ENCODE peak calls at places on chromosomes 6 and 20, in eight cellular contexts. R is right lobe of liver, E is body of pancreas, K is A549, F is testis, X is Peyer's patch, I is lower leg skin, Q is adrenal gland. M is an unnamed sample.

GRCh38 chr6:56772737-56773184 is 130.1 kb upstream of the DST start:
- DNase-seq in R (no peak), E (no peak), K (peak; percentile 51), F (no peak), X (no peak), I (no peak), Q (no peak), M (no peak)

GRCh38 chr20:25017257-25017803 is 24.8 kb upstream of the APMAP start:
- DNase-seq in R (peak; percentile 46), E (peak; percentile 96), K (no peak), F (no peak), X (no peak), I (peak; percentile 87), Q (no peak), M (peak; percentile 98)

GRCh38 chr6:108165714-108166663 is at the start of gene NR2E1:
- DNase-seq in R (no peak), E (no peak), K (peak; percentile 3), F (no peak), X (no peak), I (no peak), Q (no peak), M (no peak)

GRCh38 chr6:45724511-45724910 is 291.1 kb downstream of the CLIC5 start:
- DNase-seq in R (no peak), E (no peak), K (no peak), F (peak; percentile 76), X (no peak), I (no peak), Q (peak; percentile 63), M (no peak)

GRCh38 chr6:146902846-146903245 is 301.4 kb upstream of the STXBP5 start:
- DNase-seq in R (no peak), E (no peak), K (no peak), F (no peak), X (no peak), I (no peak), Q (no peak), M (no peak)

GRCh38 chr20:7984192-7984591 is 35.4 kb downstream of the TMX4 start:
- DNase-seq in R (no peak), E (no peak), K (no peak), F (no peak), X (no peak), I (no peak), Q (no peak), M (no peak)

GRCh38 chr20:7734216-7734615 is 206.0 kb downstream of the HAO1 start:
- DNase-seq in R (no peak), E (no peak), K (no peak), F (no peak), X (no peak), I (no peak), Q (no peak), M (no peak)

GRCh38 chr6:133923938-133924593 is 29.0 kb upstream of the TBPL1 start:
- DNase-seq in R (peak; percentile 21), E (peak; percentile 76), K (peak; percentile 78), F (peak; percentile 84), X (peak; percentile 49), I (peak; percentile 69), Q (peak; percentile 75), M (peak; percentile 74)

GRCh38 chr6:35048631-35049083 is 92.5 kb downstream of the TCP11 start:
- DNase-seq in R (peak; percentile 52), E (no peak), K (no peak), F (peak; percentile 61), X (no peak), I (peak; percentile 57), Q (peak; percentile 58), M (no peak)

GRCh38 chr20:24691901-24692351 is 222.5 kb downstream of the SYNDIG1 start:
- DNase-seq in R (no peak), E (no peak), K (no peak), F (peak; percentile 6), X (peak; percentile 5), I (no peak), Q (no peak), M (peak; percentile 17)

GRCh38 chr20:62618622-62619529 is 23.4 kb upstream of the SLCO4A1 start:
- DNase-seq in R (no peak), E (no peak), K (no peak), F (no peak), X (peak; percentile 80), I (no peak), Q (no peak), M (no peak)

GRCh38 chr6:36326351-36326995 is 10.2 kb downstream of the BNIP5 start:
- DNase-seq in R (no peak), E (no peak), K (no peak), F (peak; percentile 67), X (no peak), I (no peak), Q (no peak), M (no peak)

GRCh38 chr6:19354181-19354580 is 483.0 kb upstream of the ID4 start:
- DNase-seq in R (no peak), E (no peak), K (no peak), F (no peak), X (no peak), I (no peak), Q (no peak), M (no peak)

DNA sequence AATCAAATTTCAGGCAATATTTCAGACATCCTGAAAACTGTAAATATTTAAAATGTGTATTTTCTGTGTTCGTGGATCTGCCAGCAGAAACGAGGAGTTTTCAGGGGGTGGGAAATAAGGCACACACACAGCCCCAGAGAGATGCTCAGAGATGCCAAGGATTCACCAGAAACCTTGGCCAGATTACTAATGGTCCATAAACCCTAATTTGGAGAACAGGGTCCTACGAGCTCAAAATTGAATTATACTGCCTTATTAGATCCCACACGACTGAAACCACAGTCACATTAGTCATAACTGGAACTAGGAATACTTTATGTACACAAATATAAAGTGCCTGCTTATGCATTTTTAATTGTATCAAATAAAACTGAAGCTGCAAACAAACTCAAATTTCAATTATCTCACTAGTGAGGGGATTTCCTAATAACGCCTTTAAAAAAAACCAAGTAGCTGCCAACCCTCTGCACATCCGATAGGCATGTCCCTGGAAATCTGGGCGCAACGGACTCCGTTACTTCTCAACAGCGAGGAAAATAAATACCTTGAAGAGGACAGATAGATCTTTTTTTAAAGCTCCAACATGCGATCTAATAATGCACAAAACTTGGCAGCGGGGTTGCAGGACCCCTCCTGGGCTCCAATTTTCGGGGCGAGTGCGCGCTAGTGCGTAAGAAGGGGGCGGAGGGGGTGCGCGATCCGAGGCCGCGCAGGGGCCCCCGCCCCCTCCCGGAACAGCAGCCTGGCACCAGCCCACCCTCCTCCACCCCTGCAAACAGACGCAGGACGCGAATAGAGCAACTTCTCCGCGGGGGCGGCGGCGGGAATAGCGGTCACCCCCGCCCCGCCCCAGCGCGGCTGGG is 887 bp downstream of the CHD6 start:
- DNase-seq in R (peak; percentile 53), E (peak; percentile 34), K (peak; percentile 28), F (peak; percentile 64), X (peak; percentile 51), I (no peak), Q (peak; percentile 44), M (no peak)
- TF ChIP-seq POLR2A in R (no peak), E (no peak), K (no peak), F (no peak), X (no peak), I (no peak), Q (no peak), M (no peak)

DNA sequence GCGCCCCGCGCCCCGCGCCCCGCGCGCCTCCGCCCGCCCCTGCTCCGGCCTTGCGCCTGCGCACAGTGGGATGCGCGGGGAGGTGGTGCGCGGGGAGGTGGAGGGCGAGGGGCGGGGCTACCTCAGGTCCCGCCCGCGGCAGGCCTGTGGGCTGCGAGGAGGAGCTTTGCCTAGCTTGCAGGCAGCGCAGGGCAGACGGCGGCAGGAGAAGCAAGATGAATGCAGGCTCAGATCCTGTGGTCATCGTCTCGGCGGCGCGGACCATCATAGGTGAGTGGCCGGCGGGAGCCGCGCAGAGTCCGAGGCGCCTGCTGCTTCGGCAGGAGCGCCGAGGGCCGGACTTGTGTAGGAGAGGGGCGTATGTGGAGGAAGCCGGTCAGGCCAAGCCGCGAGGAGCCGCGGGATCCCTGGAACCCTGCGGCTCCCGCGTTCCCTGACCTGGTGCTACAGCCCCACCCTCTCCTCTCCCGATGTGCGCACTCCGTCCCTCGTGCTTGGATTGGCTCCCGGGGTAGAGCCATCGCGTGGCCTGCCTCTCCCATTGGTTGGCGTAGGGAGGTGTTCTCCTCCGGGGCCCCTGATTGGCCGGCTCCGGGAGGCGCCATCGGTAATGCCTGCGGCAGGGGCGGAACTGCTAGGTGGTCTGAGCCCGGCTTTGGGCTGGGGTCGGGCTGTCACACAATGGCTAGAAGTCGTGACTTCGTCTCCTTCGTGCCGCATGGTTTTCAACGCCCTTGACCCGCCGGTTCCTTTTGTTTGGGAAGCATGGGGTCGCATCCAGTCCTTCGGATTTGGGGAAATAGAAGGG is at the start of gene ACAT2:
- DNase-seq in R (peak; percentile 97), E (peak; percentile 95), K (peak; percentile 92), F (peak; percentile 98), X (peak; percentile 95), I (peak; percentile 94), Q (peak; percentile 95), M (peak; percentile 97)
- TF ChIP-seq POLR2A in R (peak; percentile 79), E (peak; percentile 74), K (peak; percentile 70), F (no peak), X (peak; percentile 78), I (no peak), Q (no peak), M (peak; percentile 26)

GRCh38 chr6:168081858-168082546 is 3.0 kb upstream of the FRMD1 start:
- DNase-seq in R (no peak), E (no peak), K (no peak), F (no peak), X (no peak), I (no peak), Q (no peak), M (no peak)

GRCh38 chr6:168075787-168076202 is 3.2 kb downstream of the FRMD1 start:
- DNase-seq in R (no peak), E (no peak), K (no peak), F (no peak), X (no peak), I (no peak), Q (no peak), M (no peak)

GRCh38 chr6:168080397-168081077 is 1.5 kb upstream of the FRMD1 start:
- DNase-seq in R (no peak), E (no peak), K (no peak), F (no peak), X (no peak), I (no peak), Q (no peak), M (no peak)

GRCh38 chr6:168078199-168078942 is 641 bp downstream of the FRMD1 start:
- DNase-seq in R (no peak), E (no peak), K (no peak), F (peak; percentile 30), X (no peak), I (no peak), Q (no peak), M (no peak)

GRCh38 chr6:168078943-168079405 is at the start of gene FRMD1:
- DNase-seq in R (peak; percentile 33), E (no peak), K (no peak), F (no peak), X (no peak), I (no peak), Q (no peak), M (peak; percentile 62)
- TF ChIP-seq POLR2A in R (no peak), E (no peak), K (no peak), F (no peak), X (peak; percentile 19), I (no peak), Q (no peak), M (no peak)

DNA sequence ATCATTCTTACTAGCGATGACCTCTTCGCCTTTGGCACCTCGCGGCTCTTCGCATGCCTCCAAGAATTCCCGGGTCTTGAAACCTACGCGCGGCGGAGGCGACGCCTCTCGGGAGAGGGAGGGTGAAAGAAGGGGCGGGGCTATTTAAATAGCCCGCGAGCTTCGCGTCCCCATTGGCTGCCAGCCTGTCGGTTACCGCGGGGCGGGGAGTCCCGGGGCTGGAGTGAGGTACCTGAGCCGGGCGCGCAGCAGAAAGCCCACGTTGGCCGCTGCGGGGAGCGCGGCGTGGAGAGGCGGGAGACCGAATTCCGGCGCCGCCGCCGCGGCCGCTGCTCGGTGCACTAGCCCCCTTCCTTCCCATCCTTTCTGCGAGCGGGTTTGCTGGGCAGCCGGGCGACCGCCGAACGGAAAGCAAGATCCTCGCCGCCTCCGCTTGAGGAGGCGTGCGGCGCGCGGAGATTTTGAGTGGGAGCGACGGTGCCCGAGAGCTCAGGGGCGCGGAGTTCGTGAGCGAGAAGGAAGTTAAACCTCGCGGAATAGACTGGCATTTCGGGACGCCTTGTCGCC is at the start of gene BMP6:
- DNase-seq in R (peak; percentile 94), E (peak; percentile 84), K (peak; percentile 88), F (peak; percentile 95), X (peak; percentile 62), I (peak; percentile 81), Q (peak; percentile 91), M (peak; percentile 90)
- TF ChIP-seq POLR2A in R (peak; percentile 31), E (peak; percentile 22), K (peak; percentile 61), F (no peak), X (no peak), I (no peak), Q (no peak), M (no peak)